ENCODE peak calls at places on chromosomes 3 and 15, in ten cellular contexts. One of them, this sample, is unnamed.

GRCh38 chr15:45521596-45522167 is 873 bp downstream of the SLC30A4 start:
- DNase-seq in left ventricle myocardium inferior: no peak
- DNase-seq in body of pancreas: no peak
- DNase-seq in lower lobe of right lung: no peak
- DNase-seq in AG04450: no peak
- DNase-seq in GM12865: peak
- DNase-seq in GM12864: no peak
- DNase-seq in tibial nerve: peak
- DNase-seq in OCI-LY7: peak
- DNase-seq in choroid plexus epithelial cell: peak
- DNase-seq in this sample: no peak

GRCh38 chr3:197957775-197958103 is 2.3 kb upstream of the LMLN start:
- DNase-seq in left ventricle myocardium inferior: no peak
- DNase-seq in body of pancreas: no peak
- DNase-seq in lower lobe of right lung: no peak
- DNase-seq in AG04450: no peak
- DNase-seq in GM12865: no peak
- DNase-seq in GM12864: no peak
- DNase-seq in tibial nerve: no peak
- DNase-seq in OCI-LY7: no peak
- DNase-seq in choroid plexus epithelial cell: no peak
- DNase-seq in this sample: no peak

GRCh38 chr15:71647479-71647792 is 162.9 kb upstream of the NR2E3 start:
- DNase-seq in left ventricle myocardium inferior: no peak
- DNase-seq in body of pancreas: no peak
- DNase-seq in lower lobe of right lung: no peak
- DNase-seq in AG04450: no peak
- DNase-seq in GM12865: no peak
- DNase-seq in GM12864: no peak
- DNase-seq in tibial nerve: no peak
- DNase-seq in OCI-LY7: no peak
- DNase-seq in choroid plexus epithelial cell: no peak
- DNase-seq in this sample: no peak

GRCh38 chr3:127158614-127159221 is 34.2 kb upstream of the PRR23E start:
- DNase-seq in left ventricle myocardium inferior: no peak
- DNase-seq in body of pancreas: no peak
- DNase-seq in lower lobe of right lung: no peak
- DNase-seq in AG04450: no peak
- DNase-seq in GM12865: no peak
- DNase-seq in GM12864: no peak
- DNase-seq in tibial nerve: no peak
- DNase-seq in OCI-LY7: no peak
- DNase-seq in choroid plexus epithelial cell: peak
- DNase-seq in this sample: peak

GRCh38 chr3:17183951-17184550 is 299.3 kb downstream of the PLCL2 start:
- DNase-seq in left ventricle myocardium inferior: no peak
- DNase-seq in body of pancreas: no peak
- DNase-seq in lower lobe of right lung: no peak
- DNase-seq in AG04450: no peak
- DNase-seq in GM12865: no peak
- DNase-seq in GM12864: no peak
- DNase-seq in tibial nerve: no peak
- DNase-seq in OCI-LY7: no peak
- DNase-seq in choroid plexus epithelial cell: peak
- DNase-seq in this sample: no peak

GRCh38 chr3:25904248-25904647 is 114.4 kb downstream of the OXSM start:
- DNase-seq in left ventricle myocardium inferior: no peak
- DNase-seq in body of pancreas: peak
- DNase-seq in lower lobe of right lung: no peak
- DNase-seq in AG04450: no peak
- DNase-seq in GM12865: no peak
- DNase-seq in GM12864: no peak
- DNase-seq in tibial nerve: no peak
- DNase-seq in OCI-LY7: peak
- DNase-seq in choroid plexus epithelial cell: no peak
- DNase-seq in this sample: peak

GRCh38 chr3:164478323-164478722 is 600.0 kb downstream of the SI start:
- DNase-seq in left ventricle myocardium inferior: no peak
- DNase-seq in body of pancreas: no peak
- DNase-seq in lower lobe of right lung: no peak
- DNase-seq in AG04450: no peak
- DNase-seq in GM12865: no peak
- DNase-seq in GM12864: no peak
- DNase-seq in tibial nerve: no peak
- DNase-seq in OCI-LY7: no peak
- DNase-seq in choroid plexus epithelial cell: no peak
- DNase-seq in this sample: no peak

GRCh38 chr3:65854606-65855304 is 184.0 kb downstream of the MAGI1 start:
- DNase-seq in left ventricle myocardium inferior: no peak
- DNase-seq in body of pancreas: peak
- DNase-seq in lower lobe of right lung: no peak
- DNase-seq in AG04450: no peak
- DNase-seq in GM12865: peak
- DNase-seq in GM12864: no peak
- DNase-seq in tibial nerve: no peak
- DNase-seq in OCI-LY7: no peak
- DNase-seq in choroid plexus epithelial cell: no peak
- DNase-seq in this sample: peak

GRCh38 chr3:172679599-172679998 is 31.3 kb downstream of the NCEH1 start:
- DNase-seq in left ventricle myocardium inferior: no peak
- DNase-seq in body of pancreas: no peak
- DNase-seq in lower lobe of right lung: no peak
- DNase-seq in AG04450: no peak
- DNase-seq in GM12865: no peak
- DNase-seq in GM12864: no peak
- DNase-seq in tibial nerve: no peak
- DNase-seq in OCI-LY7: no peak
- DNase-seq in choroid plexus epithelial cell: no peak
- DNase-seq in this sample: no peak

GRCh38 chr3:172676208-172676920 is 34.5 kb downstream of the NCEH1 start:
- DNase-seq in left ventricle myocardium inferior: no peak
- DNase-seq in body of pancreas: no peak
- DNase-seq in lower lobe of right lung: no peak
- DNase-seq in AG04450: no peak
- DNase-seq in GM12865: no peak
- DNase-seq in GM12864: no peak
- DNase-seq in tibial nerve: no peak
- DNase-seq in OCI-LY7: no peak
- DNase-seq in choroid plexus epithelial cell: no peak
- DNase-seq in this sample: no peak

GRCh38 chr3:172678068-172678467 is 32.8 kb downstream of the NCEH1 start:
- DNase-seq in left ventricle myocardium inferior: no peak
- DNase-seq in body of pancreas: no peak
- DNase-seq in lower lobe of right lung: no peak
- DNase-seq in AG04450: no peak
- DNase-seq in GM12865: no peak
- DNase-seq in GM12864: no peak
- DNase-seq in tibial nerve: no peak
- DNase-seq in OCI-LY7: no peak
- DNase-seq in choroid plexus epithelial cell: no peak
- DNase-seq in this sample: no peak

GRCh38 chr3:172673210-172673679 is 37.6 kb downstream of the NCEH1 start:
- DNase-seq in left ventricle myocardium inferior: peak
- DNase-seq in body of pancreas: peak
- DNase-seq in lower lobe of right lung: peak
- DNase-seq in AG04450: no peak
- DNase-seq in GM12865: peak
- DNase-seq in GM12864: peak
- DNase-seq in tibial nerve: peak
- DNase-seq in OCI-LY7: peak
- DNase-seq in choroid plexus epithelial cell: peak
- DNase-seq in this sample: peak

GRCh38 chr3:172675371-172676193 is 35.3 kb downstream of the NCEH1 start:
- DNase-seq in left ventricle myocardium inferior: no peak
- DNase-seq in body of pancreas: no peak
- DNase-seq in lower lobe of right lung: no peak
- DNase-seq in AG04450: no peak
- DNase-seq in GM12865: peak
- DNase-seq in GM12864: peak
- DNase-seq in tibial nerve: peak
- DNase-seq in OCI-LY7: peak
- DNase-seq in choroid plexus epithelial cell: peak
- DNase-seq in this sample: peak
- TF ChIP-seq CTCF in left ventricle myocardium inferior: peak
- TF ChIP-seq CTCF in body of pancreas: peak
- TF ChIP-seq CTCF in lower lobe of right lung: peak
- TF ChIP-seq CTCF in AG04450: peak
- TF ChIP-seq CTCF in GM12865: peak
- TF ChIP-seq CTCF in GM12864: peak
- TF ChIP-seq CTCF in tibial nerve: peak
- TF ChIP-seq CTCF in OCI-LY7: peak
- TF ChIP-seq CTCF in choroid plexus epithelial cell: peak
- TF ChIP-seq CTCF in this sample: peak

GRCh38 chr3:180600473-180600872 is 1.5 kb upstream of the TTC14 start:
- DNase-seq in left ventricle myocardium inferior: no peak
- DNase-seq in body of pancreas: no peak
- DNase-seq in lower lobe of right lung: no peak
- DNase-seq in AG04450: no peak
- DNase-seq in GM12865: no peak
- DNase-seq in GM12864: no peak
- DNase-seq in tibial nerve: no peak
- DNase-seq in OCI-LY7: no peak
- DNase-seq in choroid plexus epithelial cell: no peak
- DNase-seq in this sample: no peak

GRCh38 chr3:180601688-180602666 is at the start of gene TTC14:
- DNase-seq in left ventricle myocardium inferior: peak
- DNase-seq in body of pancreas: peak
- DNase-seq in lower lobe of right lung: peak
- DNase-seq in AG04450: peak
- DNase-seq in GM12865: peak
- DNase-seq in GM12864: peak
- DNase-seq in tibial nerve: peak
- DNase-seq in OCI-LY7: peak
- DNase-seq in choroid plexus epithelial cell: peak
- DNase-seq in this sample: peak
- TF ChIP-seq CTCF in left ventricle myocardium inferior: no peak
- TF ChIP-seq CTCF in body of pancreas: peak
- TF ChIP-seq CTCF in lower lobe of right lung: no peak
- TF ChIP-seq CTCF in AG04450: no peak
- TF ChIP-seq CTCF in GM12865: no peak
- TF ChIP-seq CTCF in GM12864: no peak
- TF ChIP-seq CTCF in tibial nerve: no peak
- TF ChIP-seq CTCF in OCI-LY7: peak
- TF ChIP-seq CTCF in choroid plexus epithelial cell: no peak
- TF ChIP-seq CTCF in this sample: no peak

DNA sequence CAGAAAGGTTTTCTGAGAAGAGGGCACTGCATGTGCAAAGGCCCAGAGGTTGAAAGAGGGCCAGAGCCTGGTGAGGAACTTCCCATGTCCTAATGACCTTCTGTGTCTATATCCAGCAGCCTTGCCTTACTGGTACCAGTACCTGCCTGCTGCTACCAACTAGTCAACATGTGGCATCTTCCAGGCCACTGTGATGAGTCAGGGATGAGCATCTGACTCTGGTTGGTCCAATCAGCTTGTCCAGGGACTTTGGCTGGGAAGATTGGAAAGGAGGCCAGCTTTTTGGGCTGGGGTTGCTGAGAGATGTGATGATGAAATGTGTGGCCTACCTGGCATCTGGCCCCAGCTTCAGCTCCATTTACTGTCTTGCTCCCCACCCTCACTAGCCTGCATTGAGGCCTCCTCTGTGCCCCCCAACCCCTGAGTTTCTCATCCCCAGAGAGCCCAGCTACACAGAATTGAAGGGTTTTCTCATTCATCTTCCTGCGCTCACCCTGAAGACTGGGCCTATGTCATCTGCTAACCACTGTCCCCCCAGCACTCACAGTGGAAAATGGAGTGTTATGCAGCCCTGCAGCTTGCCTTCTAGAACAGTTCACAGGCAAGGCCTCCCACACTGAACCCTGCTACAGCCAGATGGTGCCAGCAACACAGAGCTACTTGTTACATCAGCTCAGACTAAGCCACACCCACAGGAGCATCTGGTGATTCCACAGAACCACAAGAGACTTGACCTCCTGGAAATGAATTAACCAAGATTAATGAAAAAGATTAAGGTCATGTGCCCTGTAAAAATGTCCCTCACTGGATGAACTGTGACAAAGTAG is 1.3 kb upstream of the TWF2 start:
- DNase-seq in left ventricle myocardium inferior: peak
- DNase-seq in body of pancreas: peak
- DNase-seq in lower lobe of right lung: peak
- DNase-seq in AG04450: peak
- DNase-seq in GM12865: peak
- DNase-seq in GM12864: peak
- DNase-seq in tibial nerve: peak
- DNase-seq in OCI-LY7: peak
- DNase-seq in choroid plexus epithelial cell: peak
- DNase-seq in this sample: peak
- TF ChIP-seq CTCF in left ventricle myocardium inferior: no peak
- TF ChIP-seq CTCF in body of pancreas: no peak
- TF ChIP-seq CTCF in lower lobe of right lung: no peak
- TF ChIP-seq CTCF in AG04450: peak
- TF ChIP-seq CTCF in GM12865: no peak
- TF ChIP-seq CTCF in GM12864: peak
- TF ChIP-seq CTCF in tibial nerve: no peak
- TF ChIP-seq CTCF in OCI-LY7: peak
- TF ChIP-seq CTCF in choroid plexus epithelial cell: peak
- TF ChIP-seq CTCF in this sample: no peak

GRCh38 chr15:75578206-75578947 is 738 bp downstream of the PTPN9 start:
- DNase-seq in left ventricle myocardium inferior: peak
- DNase-seq in body of pancreas: peak
- DNase-seq in lower lobe of right lung: peak
- DNase-seq in AG04450: no peak
- DNase-seq in GM12865: peak
- DNase-seq in GM12864: no peak
- DNase-seq in tibial nerve: no peak
- DNase-seq in OCI-LY7: peak
- DNase-seq in choroid plexus epithelial cell: peak
- DNase-seq in this sample: peak

GRCh38 chr15:75577401-75578205 is 1.5 kb downstream of the PTPN9 start:
- DNase-seq in left ventricle myocardium inferior: no peak
- DNase-seq in body of pancreas: no peak
- DNase-seq in lower lobe of right lung: no peak
- DNase-seq in AG04450: no peak
- DNase-seq in GM12865: peak
- DNase-seq in GM12864: no peak
- DNase-seq in tibial nerve: peak
- DNase-seq in OCI-LY7: peak
- DNase-seq in choroid plexus epithelial cell: peak
- DNase-seq in this sample: no peak

GRCh38 chr15:75584121-75584520 is 5.0 kb upstream of the PTPN9 start:
- DNase-seq in left ventricle myocardium inferior: no peak
- DNase-seq in body of pancreas: no peak
- DNase-seq in lower lobe of right lung: no peak
- DNase-seq in AG04450: no peak
- DNase-seq in GM12865: no peak
- DNase-seq in GM12864: no peak
- DNase-seq in tibial nerve: no peak
- DNase-seq in OCI-LY7: no peak
- DNase-seq in choroid plexus epithelial cell: no peak
- DNase-seq in this sample: no peak

GRCh38 chr15:75583689-75584088 is 4.6 kb upstream of the PTPN9 start:
- DNase-seq in left ventricle myocardium inferior: peak
- DNase-seq in body of pancreas: no peak
- DNase-seq in lower lobe of right lung: no peak
- DNase-seq in AG04450: no peak
- DNase-seq in GM12865: no peak
- DNase-seq in GM12864: no peak
- DNase-seq in tibial nerve: no peak
- DNase-seq in OCI-LY7: no peak
- DNase-seq in choroid plexus epithelial cell: no peak
- DNase-seq in this sample: no peak

DNA sequence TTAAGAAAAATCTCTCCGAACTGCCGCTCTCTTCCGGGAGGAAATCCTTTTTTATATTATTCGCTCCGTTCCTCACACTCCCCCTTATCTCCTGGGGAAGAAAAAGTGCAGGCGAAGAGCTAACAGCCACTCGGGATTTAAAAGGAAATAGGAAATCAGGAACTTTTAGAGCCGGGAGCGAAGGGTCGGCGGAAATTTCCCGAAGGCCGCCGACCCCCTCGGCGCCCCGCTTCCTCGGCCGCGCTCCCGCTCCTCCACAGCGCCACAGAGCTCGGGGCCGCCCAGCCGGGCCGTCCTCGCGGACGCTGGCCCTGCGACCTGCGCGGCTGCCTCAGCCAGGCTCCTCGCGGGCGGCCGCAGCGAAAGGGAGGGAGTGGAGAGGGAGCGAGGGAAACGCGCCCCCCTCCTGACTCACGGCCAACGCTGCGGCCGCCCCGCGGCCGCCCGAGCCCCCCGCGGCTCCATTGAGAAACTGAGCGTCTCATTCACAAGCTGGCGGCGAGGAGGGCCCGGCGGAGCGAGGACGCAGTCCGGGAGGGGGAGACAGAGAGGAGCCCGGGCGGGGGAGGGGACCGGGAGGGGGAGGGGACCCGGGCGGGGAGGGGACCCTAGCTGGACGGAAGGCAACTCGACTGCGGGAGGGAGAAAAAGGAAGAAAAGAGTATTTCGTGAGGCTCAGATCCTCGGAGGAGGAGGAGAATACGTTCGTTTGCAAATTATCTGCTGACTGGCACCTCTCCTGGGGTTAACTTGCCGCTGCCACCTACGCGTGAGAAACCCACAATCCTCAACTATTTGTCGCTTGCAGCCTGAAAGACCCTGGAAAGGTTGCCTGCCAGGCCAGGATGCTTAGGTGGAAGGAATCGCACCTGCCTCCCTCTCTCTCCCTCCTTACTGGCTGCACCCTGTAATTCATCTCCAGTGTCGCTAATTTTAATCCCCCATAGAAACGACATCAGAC is at the start of gene PTPN9:
- DNase-seq in left ventricle myocardium inferior: peak
- DNase-seq in body of pancreas: peak
- DNase-seq in lower lobe of right lung: peak
- DNase-seq in AG04450: peak
- DNase-seq in GM12865: peak
- DNase-seq in GM12864: no peak
- DNase-seq in tibial nerve: peak
- DNase-seq in OCI-LY7: peak
- DNase-seq in choroid plexus epithelial cell: peak
- DNase-seq in this sample: peak
- TF ChIP-seq CTCF in left ventricle myocardium inferior: peak
- TF ChIP-seq CTCF in body of pancreas: peak
- TF ChIP-seq CTCF in lower lobe of right lung: peak
- TF ChIP-seq CTCF in AG04450: peak
- TF ChIP-seq CTCF in GM12865: peak
- TF ChIP-seq CTCF in GM12864: peak
- TF ChIP-seq CTCF in tibial nerve: peak
- TF ChIP-seq CTCF in OCI-LY7: peak
- TF ChIP-seq CTCF in choroid plexus epithelial cell: peak
- TF ChIP-seq CTCF in this sample: peak